ENCODE peak calls at places on chromosomes 3 and 15, in nine cellular contexts. One of them, this sample, is unnamed.

GRCh38 chr3:194686414-194686815 is 732 bp downstream of the FAM43A start:
- DNase-seq in coronary artery: no peak
- DNase-seq in endothelial cell: no peak
- DNase-seq in ACHN: no peak
- DNase-seq in T-helper 2 cell: no peak
- DNase-seq in LoVo: no peak
- DNase-seq in T-helper 9 cell: no peak
- DNase-seq in stimulated activated CD4-positive, alpha-beta T cell treated with anti-CD3 and anti-CD28 coated beads, Interleukin-12 subunit alpha, Interleukin-12 subunit beta, amount 100 ng/mL, for 4 hours: no peak
- DNase-seq in sigmoid colon: no peak
- DNase-seq in this sample: no peak

GRCh38 chr3:134798681-134799311 is 3.7 kb downstream of the EPHB1 start:
- DNase-seq in coronary artery: peak; percentile 71
- DNase-seq in endothelial cell: no peak
- DNase-seq in ACHN: no peak
- DNase-seq in T-helper 2 cell: no peak
- DNase-seq in LoVo: no peak
- DNase-seq in T-helper 9 cell: no peak
- DNase-seq in stimulated activated CD4-positive, alpha-beta T cell treated with anti-CD3 and anti-CD28 coated beads, Interleukin-12 subunit alpha, Interleukin-12 subunit beta, amount 100 ng/mL, for 4 hours: no peak
- DNase-seq in sigmoid colon: no peak
- DNase-seq in this sample: no peak

GRCh38 chr3:107235193-107235922 is 141.9 kb upstream of the CCDC54 start:
- DNase-seq in coronary artery: no peak
- DNase-seq in endothelial cell: no peak
- DNase-seq in ACHN: peak; percentile 36
- DNase-seq in T-helper 2 cell: no peak
- DNase-seq in LoVo: no peak
- DNase-seq in T-helper 9 cell: no peak
- DNase-seq in stimulated activated CD4-positive, alpha-beta T cell treated with anti-CD3 and anti-CD28 coated beads, Interleukin-12 subunit alpha, Interleukin-12 subunit beta, amount 100 ng/mL, for 4 hours: no peak
- DNase-seq in sigmoid colon: no peak
- DNase-seq in this sample: no peak

GRCh38 chr15:28021281-28022039 is 77.7 kb downstream of the OCA2 start:
- DNase-seq in coronary artery: peak; percentile 69
- DNase-seq in endothelial cell: peak; percentile 55
- DNase-seq in ACHN: peak; percentile 94
- DNase-seq in T-helper 2 cell: no peak
- DNase-seq in LoVo: peak; percentile 40
- DNase-seq in T-helper 9 cell: no peak
- DNase-seq in stimulated activated CD4-positive, alpha-beta T cell treated with anti-CD3 and anti-CD28 coated beads, Interleukin-12 subunit alpha, Interleukin-12 subunit beta, amount 100 ng/mL, for 4 hours: peak; percentile 5
- DNase-seq in sigmoid colon: no peak
- DNase-seq in this sample: no peak

GRCh38 chr3:194575484-194576210 is 57.6 kb downstream of the TMEM44 start:
- DNase-seq in coronary artery: no peak
- DNase-seq in endothelial cell: no peak
- DNase-seq in ACHN: peak; percentile 87
- DNase-seq in T-helper 2 cell: no peak
- DNase-seq in LoVo: no peak
- DNase-seq in T-helper 9 cell: no peak
- DNase-seq in stimulated activated CD4-positive, alpha-beta T cell treated with anti-CD3 and anti-CD28 coated beads, Interleukin-12 subunit alpha, Interleukin-12 subunit beta, amount 100 ng/mL, for 4 hours: no peak
- DNase-seq in sigmoid colon: peak; percentile 72
- DNase-seq in this sample: no peak

GRCh38 chr3:189947948-189948723 is 172.6 kb downstream of the P3H2 start:
- DNase-seq in coronary artery: no peak
- DNase-seq in endothelial cell: peak; percentile 34
- DNase-seq in ACHN: peak; percentile 47
- DNase-seq in T-helper 2 cell: no peak
- DNase-seq in LoVo: peak; percentile 52
- DNase-seq in T-helper 9 cell: no peak
- DNase-seq in stimulated activated CD4-positive, alpha-beta T cell treated with anti-CD3 and anti-CD28 coated beads, Interleukin-12 subunit alpha, Interleukin-12 subunit beta, amount 100 ng/mL, for 4 hours: no peak
- DNase-seq in sigmoid colon: no peak
- DNase-seq in this sample: no peak

GRCh38 chr3:139225551-139225950 is 118.3 kb upstream of the MRPS22 start:
- DNase-seq in coronary artery: no peak
- DNase-seq in endothelial cell: no peak
- DNase-seq in ACHN: no peak
- DNase-seq in T-helper 2 cell: no peak
- DNase-seq in LoVo: peak; percentile 15
- DNase-seq in T-helper 9 cell: no peak
- DNase-seq in stimulated activated CD4-positive, alpha-beta T cell treated with anti-CD3 and anti-CD28 coated beads, Interleukin-12 subunit alpha, Interleukin-12 subunit beta, amount 100 ng/mL, for 4 hours: no peak
- DNase-seq in sigmoid colon: no peak
- DNase-seq in this sample: no peak

GRCh38 chr3:141148770-141149169 is 82.9 kb upstream of the PXYLP1 start:
- DNase-seq in coronary artery: peak; percentile 56
- DNase-seq in endothelial cell: no peak
- DNase-seq in ACHN: no peak
- DNase-seq in T-helper 2 cell: no peak
- DNase-seq in LoVo: no peak
- DNase-seq in T-helper 9 cell: no peak
- DNase-seq in stimulated activated CD4-positive, alpha-beta T cell treated with anti-CD3 and anti-CD28 coated beads, Interleukin-12 subunit alpha, Interleukin-12 subunit beta, amount 100 ng/mL, for 4 hours: no peak
- DNase-seq in sigmoid colon: no peak
- DNase-seq in this sample: no peak

GRCh38 chr15:86773766-86774165 is 694.1 kb downstream of the AGBL1 start:
- DNase-seq in coronary artery: no peak
- DNase-seq in endothelial cell: no peak
- DNase-seq in ACHN: no peak
- DNase-seq in T-helper 2 cell: no peak
- DNase-seq in LoVo: no peak
- DNase-seq in T-helper 9 cell: no peak
- DNase-seq in stimulated activated CD4-positive, alpha-beta T cell treated with anti-CD3 and anti-CD28 coated beads, Interleukin-12 subunit alpha, Interleukin-12 subunit beta, amount 100 ng/mL, for 4 hours: no peak
- DNase-seq in sigmoid colon: no peak
- DNase-seq in this sample: no peak

GRCh38 chr15:70526221-70526973 is 237.0 kb downstream of the UACA start:
- DNase-seq in coronary artery: peak; percentile 47
- DNase-seq in endothelial cell: no peak
- DNase-seq in ACHN: peak; percentile 3
- DNase-seq in T-helper 2 cell: no peak
- DNase-seq in LoVo: peak; percentile 91
- DNase-seq in T-helper 9 cell: no peak
- DNase-seq in stimulated activated CD4-positive, alpha-beta T cell treated with anti-CD3 and anti-CD28 coated beads, Interleukin-12 subunit alpha, Interleukin-12 subunit beta, amount 100 ng/mL, for 4 hours: no peak
- DNase-seq in sigmoid colon: no peak
- DNase-seq in this sample: no peak

GRCh38 chr3:89252865-89253264 is 145.4 kb downstream of the EPHA3 start:
- DNase-seq in coronary artery: no peak
- DNase-seq in endothelial cell: no peak
- DNase-seq in ACHN: no peak
- DNase-seq in T-helper 2 cell: no peak
- DNase-seq in LoVo: no peak
- DNase-seq in T-helper 9 cell: no peak
- DNase-seq in stimulated activated CD4-positive, alpha-beta T cell treated with anti-CD3 and anti-CD28 coated beads, Interleukin-12 subunit alpha, Interleukin-12 subunit beta, amount 100 ng/mL, for 4 hours: no peak
- DNase-seq in sigmoid colon: no peak
- DNase-seq in this sample: no peak

GRCh38 chr3:105979961-105980360 is 111.1 kb upstream of the CBLB start:
- DNase-seq in coronary artery: no peak
- DNase-seq in endothelial cell: no peak
- DNase-seq in ACHN: no peak
- DNase-seq in T-helper 2 cell: no peak
- DNase-seq in LoVo: no peak
- DNase-seq in T-helper 9 cell: no peak
- DNase-seq in stimulated activated CD4-positive, alpha-beta T cell treated with anti-CD3 and anti-CD28 coated beads, Interleukin-12 subunit alpha, Interleukin-12 subunit beta, amount 100 ng/mL, for 4 hours: no peak
- DNase-seq in sigmoid colon: no peak
- DNase-seq in this sample: no peak

GRCh38 chr3:46607603-46608028 is 4.7 kb upstream of the FAM240A start:
- DNase-seq in coronary artery: no peak
- DNase-seq in endothelial cell: peak; percentile 35
- DNase-seq in ACHN: peak; percentile 2
- DNase-seq in T-helper 2 cell: no peak
- DNase-seq in LoVo: no peak
- DNase-seq in T-helper 9 cell: no peak
- DNase-seq in stimulated activated CD4-positive, alpha-beta T cell treated with anti-CD3 and anti-CD28 coated beads, Interleukin-12 subunit alpha, Interleukin-12 subunit beta, amount 100 ng/mL, for 4 hours: no peak
- DNase-seq in sigmoid colon: no peak
- DNase-seq in this sample: no peak

GRCh38 chr15:25181290-25182097 is 226.7 kb downstream of the SNRPN start:
- DNase-seq in coronary artery: peak; percentile 58
- DNase-seq in endothelial cell: no peak
- DNase-seq in ACHN: no peak
- DNase-seq in T-helper 2 cell: no peak
- DNase-seq in LoVo: no peak
- DNase-seq in T-helper 9 cell: no peak
- DNase-seq in stimulated activated CD4-positive, alpha-beta T cell treated with anti-CD3 and anti-CD28 coated beads, Interleukin-12 subunit alpha, Interleukin-12 subunit beta, amount 100 ng/mL, for 4 hours: no peak
- DNase-seq in sigmoid colon: peak; percentile 46
- DNase-seq in this sample: no peak

GRCh38 chr3:197478746-197479668 is 76.8 kb downstream of the BDH1 start:
- DNase-seq in coronary artery: no peak
- DNase-seq in endothelial cell: no peak
- DNase-seq in ACHN: no peak
- DNase-seq in T-helper 2 cell: no peak
- DNase-seq in LoVo: peak; percentile 50
- DNase-seq in T-helper 9 cell: no peak
- DNase-seq in stimulated activated CD4-positive, alpha-beta T cell treated with anti-CD3 and anti-CD28 coated beads, Interleukin-12 subunit alpha, Interleukin-12 subunit beta, amount 100 ng/mL, for 4 hours: no peak
- DNase-seq in sigmoid colon: no peak
- DNase-seq in this sample: no peak

GRCh38 chr3:72634128-72634527 is 214.1 kb downstream of the SHQ1 start:
- DNase-seq in coronary artery: no peak
- DNase-seq in endothelial cell: no peak
- DNase-seq in ACHN: no peak
- DNase-seq in T-helper 2 cell: no peak
- DNase-seq in LoVo: no peak
- DNase-seq in T-helper 9 cell: no peak
- DNase-seq in stimulated activated CD4-positive, alpha-beta T cell treated with anti-CD3 and anti-CD28 coated beads, Interleukin-12 subunit alpha, Interleukin-12 subunit beta, amount 100 ng/mL, for 4 hours: no peak
- DNase-seq in sigmoid colon: no peak
- DNase-seq in this sample: no peak

GRCh38 chr3:100993309-100993708 is at the start of gene ABI3BP:
- DNase-seq in coronary artery: peak; percentile 86
- DNase-seq in endothelial cell: peak; percentile 6
- DNase-seq in ACHN: peak; percentile 78
- DNase-seq in T-helper 2 cell: no peak
- DNase-seq in LoVo: peak; percentile 7
- DNase-seq in T-helper 9 cell: no peak
- DNase-seq in stimulated activated CD4-positive, alpha-beta T cell treated with anti-CD3 and anti-CD28 coated beads, Interleukin-12 subunit alpha, Interleukin-12 subunit beta, amount 100 ng/mL, for 4 hours: peak; percentile 1
- DNase-seq in sigmoid colon: peak; percentile 93
- DNase-seq in this sample: no peak

This sample was measured in effector CD8-positive, alpha-beta T cell.